ENCODE peak calls at places on chromosomes 1 and 21, in nine cellular contexts. K, C, Z, Q, Y, H, F, V and O are unnamed samples.

GRCh38 chr1:99328171-99328570 is 63.9 kb downstream of the PLPPR4 start:
- DNase-seq in F (no peak), C (no peak), Z (no peak), Q (no peak), Y (no peak), H (no peak), V (no peak), K (no peak), O (no peak)

GRCh38 chr1:173297798-173298391 is 90.8 kb upstream of the TNFSF4 start:
- DNase-seq in Q (no peak), F (no peak), K (no peak), Z (peak; percentile 64), Y (no peak), C (no peak), H (no peak), V (no peak), O (no peak)

GRCh38 chr1:23098463-23099170 is 70.0 kb downstream of the LUZP1 start:
- DNase-seq in V (peak; percentile 67), C (peak; percentile 73), K (peak; percentile 68), Q (peak; percentile 13), Z (peak; percentile 70), F (peak; percentile 54), H (peak; percentile 37), Y (peak; percentile 75), O (peak; percentile 52)

GRCh38 chr1:107829083-107829771 is 135.8 kb downstream of the VAV3 start:
- DNase-seq in H (no peak), V (peak; percentile 30), Y (no peak), C (no peak), Z (no peak), F (no peak), Q (no peak), K (no peak), O (peak; percentile 10)

GRCh38 chr1:204989266-204990058 is 53.5 kb upstream of the CNTN2 start:
- DNase-seq in K (peak; percentile 62), Q (peak; percentile 10), F (peak; percentile 87), Y (peak; percentile 76), V (peak; percentile 92), H (peak; percentile 34), C (peak; percentile 84), Z (peak; percentile 87), O (peak; percentile 12)

GRCh38 chr1:22652881-22653316 is at the start of gene C1QB:
- DNase-seq in F (no peak), K (no peak), Q (no peak), V (no peak), C (no peak), H (no peak), Y (peak; percentile 42), Z (no peak), O (no peak)

GRCh38 chr1:183093821-183094287 is 70.6 kb downstream of the LAMC1 start:
- DNase-seq in Y (no peak), C (no peak), K (no peak), Q (no peak), F (no peak), Z (no peak), V (no peak), H (no peak), O (no peak)

GRCh38 chr21:17540530-17540929 is 27.7 kb downstream of the CXADR start:
- DNase-seq in F (no peak), Z (no peak), C (no peak), V (no peak), K (no peak), Y (no peak), Q (no peak), H (no peak), O (no peak)

GRCh38 chr1:72296481-72296880 is 14.1 kb upstream of the NEGR1 start:
- DNase-seq in Z (no peak), C (no peak), K (no peak), Y (no peak), V (no peak), H (peak; percentile 69), Q (no peak), F (no peak), O (no peak)

GRCh38 chr1:23598424-23598823 is 39.1 kb upstream of the ID3 start:
- DNase-seq in V (no peak), H (no peak), F (peak; percentile 62), Y (no peak), C (peak; percentile 56), Q (no peak), K (no peak), Z (no peak), O (no peak)

GRCh38 chr1:228334226-228334935 is 72.3 kb downstream of the TRIM11 start:
- DNase-seq in Y (no peak), F (peak; percentile 15), C (no peak), Z (no peak), K (no peak), H (no peak), V (no peak), Q (no peak), O (no peak)

GRCh38 chr1:22190731-22191130 is 47.8 kb upstream of the WNT4 start:
- DNase-seq in H (no peak), Z (no peak), V (no peak), F (no peak), Q (no peak), K (no peak), Y (no peak), C (no peak), O (no peak)

GRCh38 chr1:182217071-182217470 is 155.6 kb upstream of the ZNF648 start:
- DNase-seq in H (no peak), Y (no peak), C (no peak), V (no peak), Q (no peak), K (no peak), F (no peak), Z (no peak), O (no peak)

GRCh38 chr1:14969006-14969405 is 184.5 kb upstream of the TMEM51 start:
- DNase-seq in K (no peak), Z (no peak), H (no peak), F (no peak), Y (no peak), V (no peak), Q (no peak), C (no peak), O (no peak)

GRCh38 chr1:63746129-63746864 is 27.5 kb upstream of the ROR1 start:
- DNase-seq in F (no peak), V (no peak), H (no peak), K (no peak), Z (no peak), Q (no peak), C (no peak), Y (no peak), O (peak; percentile 81)

GRCh38 chr1:56331892-56332567 is 247.3 kb downstream of the PLPP3 start:
- DNase-seq in C (no peak), K (no peak), Z (no peak), Q (no peak), H (no peak), V (no peak), Y (no peak), F (no peak), O (no peak)

GRCh38 chr1:74641876-74642275 is 31.7 kb downstream of the ERICH3 start:
- DNase-seq in Z (no peak), V (no peak), K (no peak), H (no peak), C (no peak), Q (no peak), F (no peak), Y (no peak), O (no peak)

GRCh38 chr1:201898992-201899391 is 10.3 kb downstream of the SHISA4 start:
- DNase-seq in F (no peak), H (no peak), Z (no peak), Q (no peak), Y (no peak), C (no peak), K (no peak), V (no peak), O (no peak)

GRCh38 chr1:27257155-27257554 is 22.7 kb downstream of the WDTC1 start:
- DNase-seq in Z (no peak), V (no peak), F (no peak), Y (no peak), Q (no peak), C (no peak), K (no peak), H (no peak), O (no peak)

GRCh38 chr1:8018492-8019228 is 7.4 kb downstream of the ERRFI1 start:
- DNase-seq in C (peak; percentile 83), K (no peak), H (no peak), Z (no peak), F (no peak), Q (no peak), Y (no peak), V (no peak), O (no peak)

GRCh38 chr1:108561731-108562326 is 1.9 kb downstream of the EEIG2 start:
- DNase-seq in K (no peak), H (no peak), V (peak; percentile 74), Z (peak; percentile 79), C (no peak), Y (peak; percentile 53), F (peak; percentile 79), Q (peak; percentile 49), O (no peak)

GRCh38 chr1:5889462-5889861 is 102.8 kb downstream of the NPHP4 start:
- DNase-seq in V (no peak), Z (no peak), H (no peak), Q (no peak), C (no peak), K (no peak), Y (no peak), F (no peak), O (no peak)

GRCh38 chr1:55352801-55353180 is 137.6 kb upstream of the USP24 start:
- DNase-seq in F (no peak), Q (no peak), C (no peak), H (no peak), K (no peak), V (no peak), Z (no peak), Y (no peak), O (no peak)

GRCh38 chr1:77044133-77044849 is 174.9 kb downstream of the PIGK start:
- DNase-seq in Z (no peak), Q (no peak), Y (no peak), V (no peak), C (no peak), F (no peak), H (no peak), K (no peak), O (no peak)

GRCh38 chr1:201260648-201261311 is 22.5 kb upstream of the PKP1 start:
- DNase-seq in Z (no peak), F (no peak), K (no peak), H (no peak), C (no peak), V (no peak), Q (no peak), Y (no peak), O (no peak)

GRCh38 chr1:154453577-154454352 is 48.3 kb upstream of the TDRD10 start:
- DNase-seq in Z (no peak), Y (no peak), V (no peak), K (no peak), F (no peak), C (no peak), Q (no peak), H (no peak), O (no peak)

GRCh38 chr1:3237994-3238704 is 169.1 kb downstream of the PRDM16 start:
- DNase-seq in Z (no peak), C (no peak), V (no peak), Q (no peak), H (no peak), F (no peak), Y (peak; percentile 18), K (no peak), O (no peak)

GRCh38 chr1:98102369-98103030 is 181.7 kb upstream of the DPYD start:
- DNase-seq in Q (no peak), Y (no peak), F (no peak), K (no peak), C (no peak), Z (no peak), H (no peak), V (no peak), O (no peak)

GRCh38 chr1:64847666-64848065 is 102.8 kb downstream of the RAVER2 start:
- DNase-seq in C (no peak), Z (no peak), Y (no peak), H (no peak), F (no peak), V (no peak), K (no peak), Q (no peak), O (no peak)

GRCh38 chr1:30847358-30847972 is 61.1 kb downstream of the SDC3 start:
- DNase-seq in Q (no peak), K (peak; percentile 61), F (no peak), Y (peak; percentile 90), V (no peak), H (no peak), C (peak; percentile 44), Z (no peak), O (peak; percentile 40)

GRCh38 chr1:229023651-229024295 is 247.1 kb upstream of the RAB4A start:
- DNase-seq in Q (no peak), Y (peak; percentile 68), K (no peak), V (no peak), C (no peak), F (no peak), H (no peak), Z (no peak), O (no peak)